ENCODE peak calls at places on chromosome 18, in seven cellular contexts. G, X, E, U, S, T and P are unnamed samples.

GRCh38 chr18:73684651-73685050 is 463.0 kb downstream of the FBXO15 start:
- DNase-seq in G (no peak), X (no peak), E (no peak), U (peak), S (no peak), T (no peak), P (peak)

GRCh38 chr18:54883816-54884604 is 55.7 kb downstream of the RAB27B start:
- DNase-seq in G (no peak), X (no peak), E (no peak), U (peak), S (no peak), T (no peak), P (no peak)

GRCh38 chr18:40046596-40046995 is 1908.4 kb upstream of the PIK3C3 start:
- DNase-seq in G (no peak), X (no peak), E (no peak), U (no peak), S (no peak), T (no peak), P (no peak)

GRCh38 chr18:3675994-3676393 is 226.0 kb downstream of the TGIF1 start:
- DNase-seq in G (no peak), X (peak), E (no peak), U (no peak), S (no peak), T (no peak), P (no peak)

GRCh38 chr18:22683196-22683676 is 249.9 kb upstream of the RBBP8 start:
- DNase-seq in G (no peak), X (no peak), E (peak), U (peak), S (no peak), T (peak), P (peak)

GRCh38 chr18:456361-456821 is 44.1 kb downstream of the COLEC12 start:
- DNase-seq in G (no peak), X (peak), E (peak), U (peak), S (no peak), T (peak), P (no peak)

GRCh38 chr18:61949946-61950345 is 57.1 kb upstream of the RNF152 start:
- DNase-seq in G (no peak), X (no peak), E (no peak), U (peak), S (peak), T (no peak), P (peak)

GRCh38 chr18:7904529-7904928 is 337.4 kb downstream of the PTPRM start:
- DNase-seq in G (no peak), X (no peak), E (no peak), U (peak), S (no peak), T (no peak), P (no peak)

GRCh38 chr18:54946149-54946581 is 13.1 kb downstream of the CCDC68 start:
- DNase-seq in G (no peak), X (no peak), E (peak), U (no peak), S (no peak), T (no peak), P (peak)

GRCh38 chr18:21100141-21100540 is 11.5 kb downstream of the ROCK1 start:
- DNase-seq in G (no peak), X (no peak), E (no peak), U (peak), S (no peak), T (no peak), P (peak)

GRCh38 chr18:58047556-58047882 is 3.5 kb downstream of the NEDD4L start:
- DNase-seq in G (no peak), X (no peak), E (no peak), U (no peak), S (no peak), T (peak), P (no peak)

GRCh38 chr18:12430137-12430990 is 22.6 kb downstream of the PRELID3A start:
- DNase-seq in G (no peak), X (no peak), E (no peak), U (no peak), S (no peak), T (no peak), P (no peak)

GRCh38 chr18:77365667-77366066 is 116.0 kb downstream of the GALR1 start:
- DNase-seq in G (no peak), X (no peak), E (no peak), U (no peak), S (no peak), T (no peak), P (no peak)

GRCh38 chr18:43879350-43879749 is 602.1 kb upstream of the SYT4 start:
- DNase-seq in G (no peak), X (no peak), E (no peak), U (no peak), S (no peak), T (no peak), P (no peak)

GRCh38 chr18:25921677-25922421 is 168.6 kb downstream of the SS18 start:
- DNase-seq in G (peak), X (peak), E (no peak), U (no peak), S (no peak), T (no peak), P (peak)

GRCh38 chr18:23485386-23485785 is 17.9 kb upstream of the RMC1 start:
- DNase-seq in G (no peak), X (no peak), E (no peak), U (no peak), S (no peak), T (no peak), P (no peak)

GRCh38 chr18:23735021-23735464 is 45.8 kb downstream of the LAMA3 start:
- DNase-seq in G (no peak), X (no peak), E (no peak), U (peak), S (no peak), T (no peak), P (peak)

GRCh38 chr18:48545690-48546365 is 7.0 kb downstream of the CTIF start:
- DNase-seq in G (no peak), X (peak), E (peak), U (peak), S (no peak), T (peak), P (peak)

GRCh38 chr18:73962251-73962650 is 185.4 kb downstream of the FBXO15 start:
- DNase-seq in G (no peak), X (no peak), E (no peak), U (peak), S (no peak), T (no peak), P (no peak)

GRCh38 chr18:49572935-49573334 is 11.1 kb downstream of the LIPG start:
- DNase-seq in G (no peak), X (no peak), E (no peak), U (no peak), S (no peak), T (no peak), P (no peak)

GRCh38 chr18:22946841-22947240 is 13.7 kb downstream of the RBBP8 start:
- DNase-seq in G (no peak), X (no peak), E (no peak), U (no peak), S (peak), T (no peak), P (no peak)

GRCh38 chr18:41558744-41559143 is 396.3 kb upstream of the PIK3C3 start:
- DNase-seq in G (no peak), X (peak), E (no peak), U (no peak), S (no peak), T (no peak), P (no peak)

GRCh38 chr18:11906926-11907874 is 917 bp downstream of the MPPE1 start:
- DNase-seq in G (no peak), X (no peak), E (no peak), U (no peak), S (no peak), T (no peak), P (no peak)

GRCh38 chr18:68484241-68484640 is 230.7 kb downstream of the TMX3 start:
- DNase-seq in G (no peak), X (no peak), E (no peak), U (peak), S (no peak), T (no peak), P (no peak)

GRCh38 chr18:3151379-3152264 is 68.1 kb downstream of the MYOM1 start:
- DNase-seq in G (no peak), X (peak), E (no peak), U (peak), S (no peak), T (peak), P (peak)

GRCh38 chr18:58525517-58525916 is 103.4 kb downstream of the ALPK2 start:
- DNase-seq in G (peak), X (no peak), E (no peak), U (peak), S (peak), T (no peak), P (no peak)

GRCh38 chr18:6807504-6808257 is 78.2 kb downstream of the ARHGAP28 start:
- DNase-seq in G (no peak), X (peak), E (no peak), U (no peak), S (no peak), T (no peak), P (peak)